ENCODE peak calls at places on chromosome 5, in ten cellular contexts. X, V, S, G, R, D, E, A, H and Y are unnamed samples.

GRCh38 chr5:66680227-66680626 is 84.0 kb downstream of the MAST4 start:
- DNase-seq in V (no peak), E (no peak), A (no peak), R (no peak), D (no peak), S (no peak), G (no peak), H (no peak), X (no peak), Y (no peak)

GRCh38 chr5:142613231-142613630 is 72.7 kb downstream of the FGF1 start:
- DNase-seq in D (peak), A (peak), G (peak), H (no peak), S (no peak), R (no peak), X (no peak), V (no peak), E (no peak), Y (no peak)

GRCh38 chr5:171484460-171484899 is 65.0 kb downstream of the FGF18 start:
- DNase-seq in G (peak), R (peak), A (peak), D (peak), X (peak), V (peak), E (no peak), S (no peak), H (peak), Y (peak)

GRCh38 chr5:39498247-39498952 is 73.6 kb upstream of the DAB2 start:
- DNase-seq in A (peak), G (no peak), H (no peak), E (no peak), R (no peak), D (no peak), S (no peak), X (no peak), V (no peak), Y (no peak)

GRCh38 chr5:64794053-64794770 is 25.5 kb downstream of the CWC27 start:
- DNase-seq in G (no peak), A (no peak), D (no peak), V (no peak), S (no peak), H (no peak), R (no peak), E (no peak), X (no peak), Y (no peak)

GRCh38 chr5:134525687-134526482 is 415 bp downstream of the JADE2 start:
- DNase-seq in H (peak), A (peak), G (peak), E (peak), D (peak), V (peak), S (peak), X (peak), R (peak), Y (peak)

GRCh38 chr5:170330568-170331054 is 33.0 kb upstream of the LCP2 start:
- DNase-seq in H (no peak), V (no peak), E (peak), G (no peak), R (no peak), D (no peak), S (no peak), A (no peak), X (no peak), Y (no peak)

GRCh38 chr5:96933764-96934163 is 2.1 kb upstream of the LNPEP start:
- DNase-seq in V (no peak), S (no peak), E (no peak), G (no peak), D (no peak), X (no peak), A (no peak), H (peak), R (no peak), Y (no peak)

GRCh38 chr5:60503771-60504170 is 196.2 kb downstream of the DEPDC1B start:
- DNase-seq in G (no peak), S (no peak), X (no peak), R (no peak), A (no peak), H (no peak), D (no peak), V (no peak), E (peak), Y (no peak)

GRCh38 chr5:137938358-137939138 is 49.3 kb downstream of the PKD2L2 start:
- DNase-seq in H (no peak), V (no peak), X (no peak), G (no peak), S (no peak), E (no peak), A (no peak), R (no peak), D (no peak), Y (no peak)

GRCh38 chr5:80399553-80400239 is 8.2 kb upstream of the ZFYVE16 start:
- DNase-seq in H (peak), A (peak), R (no peak), X (no peak), G (peak), E (peak), D (no peak), S (no peak), V (no peak), Y (no peak)

GRCh38 chr5:149497357-149497756 is 53.9 kb downstream of the CSNK1A1 start:
- DNase-seq in R (no peak), H (no peak), S (no peak), X (no peak), G (peak), E (no peak), A (peak), D (no peak), V (no peak), Y (no peak)

GRCh38 chr5:175471628-175472027 is 6.7 kb upstream of the SFXN1 start:
- DNase-seq in S (no peak), R (no peak), H (no peak), G (no peak), E (no peak), D (no peak), V (no peak), A (no peak), X (no peak), Y (no peak)

GRCh38 chr5:4804619-4805211 is 335.4 kb upstream of the ADAMTS16 start:
- DNase-seq in G (no peak), D (no peak), S (no peak), X (no peak), V (no peak), E (no peak), R (no peak), A (no peak), H (no peak), Y (no peak)

GRCh38 chr5:105392122-105392709 is 1829.6 kb upstream of the NUDT12 start:
- DNase-seq in G (no peak), R (peak), D (no peak), X (no peak), H (no peak), V (no peak), A (no peak), S (no peak), E (no peak), Y (no peak)

GRCh38 chr5:175107028-175107588 is 336.9 kb downstream of the DRD1 start:
- DNase-seq in R (no peak), H (no peak), D (no peak), V (no peak), A (no peak), G (no peak), S (no peak), E (no peak), X (no peak), Y (no peak)

GRCh38 chr5:126837907-126838539 is 61.1 kb downstream of the LMNB1 start:
- DNase-seq in S (no peak), A (peak), X (no peak), H (no peak), R (no peak), D (no peak), G (peak), V (no peak), E (no peak), Y (no peak)

DNA sequence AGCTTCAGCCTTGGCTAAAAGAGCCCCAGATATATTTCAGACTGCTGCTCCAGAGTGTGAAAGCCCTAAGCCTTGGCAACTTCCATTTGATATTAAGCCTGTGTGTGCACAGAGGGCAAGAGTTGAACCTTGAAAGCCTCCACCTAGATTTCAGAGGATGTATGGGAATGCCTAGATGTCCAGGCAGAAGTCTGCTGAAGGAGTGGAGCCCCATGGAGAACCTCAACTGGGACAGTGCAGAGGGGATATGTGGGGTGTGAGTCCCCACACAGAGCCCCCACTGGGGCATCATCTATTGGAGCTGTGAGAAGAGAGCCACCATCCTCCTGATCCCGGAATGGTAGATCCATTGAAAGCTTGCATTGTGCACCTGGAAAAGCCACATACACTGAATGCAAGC is 1784.8 kb upstream of the CDH9 start:
- DNase-seq in V (no peak), E (no peak), A (no peak), X (no peak), G (no peak), D (no peak), S (no peak), H (no peak), R (no peak), Y (no peak)
- TF ChIP-seq CTCF in V (no peak), E (no peak), A (no peak), X (no peak), G (no peak), D (no peak), S (no peak), H (no peak), R (no peak), Y (no peak)

GRCh38 chr5:160116991-160117390 is 2.3 kb downstream of the PWWP2A start:
- DNase-seq in R (no peak), E (no peak), D (no peak), H (no peak), A (no peak), X (no peak), S (no peak), V (no peak), G (no peak), Y (no peak)

GRCh38 chr5:160119905-160120266 is 636 bp upstream of the PWWP2A start:
- DNase-seq in X (no peak), E (no peak), D (no peak), V (no peak), H (no peak), A (no peak), S (no peak), G (no peak), R (no peak), Y (no peak)

GRCh38 chr5:160119142-160119904 is at the start of gene PWWP2A:
- DNase-seq in R (peak), A (peak), E (peak), S (peak), H (peak), X (peak), V (peak), D (peak), G (peak), Y (peak)

DNA sequence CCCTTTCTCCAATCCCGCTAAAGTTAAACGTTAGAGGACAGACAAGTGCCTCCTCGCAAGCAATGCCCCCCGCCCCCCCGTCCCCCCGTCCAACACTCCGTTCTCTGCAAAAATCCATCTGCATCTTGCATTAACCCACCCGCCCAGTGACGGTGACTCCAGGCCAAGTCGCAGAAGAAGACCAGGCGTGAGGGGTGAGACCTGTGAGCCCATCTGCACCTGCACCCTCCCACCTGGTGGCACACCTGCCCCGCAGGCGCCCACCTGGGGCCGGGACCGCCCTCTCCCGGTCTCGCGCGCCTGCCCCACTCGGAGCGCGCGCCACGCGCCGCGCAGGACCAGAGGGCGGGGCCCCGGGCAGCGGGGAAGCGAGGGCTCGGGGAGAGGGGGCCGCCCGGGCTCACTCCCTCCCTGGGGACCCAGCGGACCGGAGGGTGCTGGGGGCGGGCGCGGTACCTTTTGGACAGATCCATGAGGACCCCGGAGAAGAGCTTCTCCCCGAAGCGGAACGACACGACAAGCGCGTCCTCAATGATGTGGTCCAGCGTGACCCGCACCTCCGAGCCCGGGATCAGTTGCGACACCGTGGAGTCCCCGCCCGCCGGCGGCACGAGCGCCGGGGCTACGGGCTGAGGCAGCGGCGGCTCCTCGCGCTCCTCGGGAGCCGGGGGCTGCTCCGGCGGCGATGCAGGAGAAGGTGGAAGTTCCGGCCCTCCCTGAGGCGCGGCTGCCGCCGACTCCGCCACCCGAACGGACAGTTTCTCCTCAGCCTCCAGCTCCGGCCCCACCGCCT is 705 bp downstream of the PWWP2A start:
- DNase-seq in V (no peak), D (peak), S (peak), X (peak), G (no peak), H (peak), A (no peak), E (peak), R (peak), Y (peak)
- TF ChIP-seq CTCF in V (no peak), D (no peak), S (no peak), X (no peak), G (no peak), H (no peak), A (no peak), E (no peak), R (no peak), Y (no peak)

GRCh38 chr5:150706776-150707390 is 6.0 kb upstream of the RBM22 start:
- DNase-seq in R (no peak), G (no peak), D (no peak), E (no peak), X (no peak), H (no peak), S (no peak), A (no peak), V (no peak), Y (no peak)

GRCh38 chr5:150710165-150710564 is 9.3 kb upstream of the RBM22 start:
- DNase-seq in V (no peak), G (peak), S (no peak), X (no peak), D (no peak), A (peak), R (no peak), E (no peak), H (peak), Y (no peak)
- TF ChIP-seq CTCF in V (no peak), G (peak), S (peak), X (no peak), D (peak), A (peak), R (no peak), E (peak), H (peak), Y (no peak)

GRCh38 chr5:445591-445990 is 2.6 kb downstream of the EXOC3 start:
- DNase-seq in S (peak), X (no peak), V (no peak), A (no peak), E (no peak), D (no peak), R (no peak), H (no peak), G (no peak), Y (peak)

GRCh38 chr5:447501-447900 is 4.5 kb downstream of the EXOC3 start:
- DNase-seq in S (peak), H (no peak), D (no peak), V (no peak), E (no peak), X (no peak), A (no peak), R (no peak), G (no peak), Y (peak)

GRCh38 chr5:448061-448765 is 5.2 kb downstream of the EXOC3 start:
- DNase-seq in V (no peak), H (no peak), X (no peak), A (no peak), G (no peak), E (no peak), R (peak), D (no peak), S (peak), Y (peak)

GRCh38 chr5:446066-446725 is 3.2 kb downstream of the EXOC3 start:
- DNase-seq in E (no peak), A (no peak), R (no peak), D (no peak), H (no peak), G (no peak), V (no peak), S (no peak), X (no peak), Y (no peak)

DNA sequence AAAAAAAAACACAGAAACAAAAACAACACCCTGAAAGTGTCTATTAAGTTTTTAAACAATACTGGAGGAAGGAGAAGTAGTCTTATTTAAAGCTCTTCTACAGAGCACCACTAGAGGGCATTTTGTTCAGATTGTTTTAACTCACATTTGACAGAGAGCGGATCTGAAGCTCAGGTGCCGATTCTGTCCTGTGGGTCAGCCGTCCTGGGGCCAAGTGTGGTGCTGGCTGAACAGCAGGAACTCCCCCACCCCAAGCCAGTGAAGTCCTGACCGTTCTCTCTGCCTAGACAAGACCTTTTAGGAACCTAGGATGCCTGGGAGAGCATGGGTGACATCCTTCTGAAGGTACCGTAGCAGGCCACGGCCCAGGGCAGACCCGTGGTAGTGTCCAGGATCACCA is 3.9 kb downstream of the EXOC3 start:
- DNase-seq in R (peak), E (no peak), H (peak), G (peak), S (no peak), D (no peak), X (no peak), A (peak), V (no peak), Y (peak)
- TF ChIP-seq CTCF in R (peak), E (peak), H (peak), G (peak), S (peak), D (peak), X (peak), A (peak), V (no peak), Y (no peak)